ENCODE peak calls at places on chromosomes 3 and 15, in five cellular contexts. Q is AG04450; W is stimulated activated CD8-positive, alpha-beta memory T cell treated with anti-CD3 and anti-CD28 coated beads, Interleukin-15, amount 100 ng/mL, for 24 hours; S is activated CD8-positive, alpha-beta memory T cell treated with anti-CD3 and anti-CD28 coated beads, Interleukin-2, amount 50 U/mL, for 4 hours; N is SW 1271. T is an unnamed sample.

GRCh38 chr3:152258448-152259302 is 10.1 kb upstream of the MBNL1 start:
- DNase-seq in N (peak; percentile 71), S (peak; percentile 58), W (no peak), Q (peak; percentile 82), T (peak; percentile 86)

GRCh38 chr3:68116580-68116979 is 462.2 kb upstream of the SUCLG2 start:
- DNase-seq in Q (no peak), S (no peak), W (no peak), N (no peak), T (no peak)

GRCh38 chr3:16177962-16178627 is 3.6 kb downstream of the GALNT15 start:
- DNase-seq in S (peak; percentile 63), W (peak; percentile 54), Q (peak; percentile 76), N (no peak), T (peak; percentile 52)

GRCh38 chr3:186084264-186084663 is 24.6 kb downstream of the ETV5 start:
- DNase-seq in N (no peak), S (no peak), W (no peak), Q (no peak), T (no peak)

GRCh38 chr3:64801856-64802255 is 114.1 kb upstream of the ADAMTS9 start:
- DNase-seq in S (no peak), N (no peak), Q (no peak), W (no peak), T (no peak)

GRCh38 chr15:56475351-56475750 is 10.4 kb upstream of the MNS1 start:
- DNase-seq in S (no peak), N (no peak), W (no peak), Q (no peak), T (no peak)

GRCh38 chr3:160709477-160710182 is 32.7 kb downstream of the ARL14 start:
- DNase-seq in N (no peak), S (no peak), W (no peak), Q (no peak), T (no peak)

GRCh38 chr3:108089544-108089943 is 1.3 kb downstream of the CD47 start:
- DNase-seq in W (no peak), Q (no peak), S (no peak), N (no peak), T (no peak)

GRCh38 chr15:96361309-96362000 is 31.0 kb downstream of the NR2F2 start:
- DNase-seq in W (no peak), S (no peak), N (no peak), Q (no peak), T (no peak)

GRCh38 chr15:70902105-70902504 is 9.5 kb downstream of the LRRC49 start:
- DNase-seq in N (peak; percentile 74), Q (peak; percentile 65), W (no peak), S (no peak), T (no peak)

GRCh38 chr3:122642935-122643334 is 37.7 kb upstream of the PARP14 start:
- DNase-seq in S (no peak), Q (no peak), N (no peak), W (no peak), T (no peak)

GRCh38 chr15:88440021-88440420 is 27.2 kb downstream of the MRPL46 start:
- DNase-seq in N (peak; percentile 32), Q (peak; percentile 26), W (no peak), S (no peak), T (no peak)

GRCh38 chr3:183895296-183895695 is 10.6 kb upstream of the PARL start:
- DNase-seq in N (peak; percentile 58), Q (peak; percentile 20), S (peak; percentile 27), W (no peak), T (no peak)

GRCh38 chr3:194573680-194574437 is 59.4 kb downstream of the TMEM44 start:
- DNase-seq in W (no peak), N (peak; percentile 14), Q (no peak), S (no peak), T (no peak)

GRCh38 chr3:169149349-169149890 is 514.1 kb downstream of the MECOM start:
- DNase-seq in N (peak; percentile 76), S (peak; percentile 58), Q (peak; percentile 62), W (peak; percentile 43), T (no peak)

GRCh38 chr3:155387571-155387970 is 94.1 kb upstream of the STRIT1 start:
- DNase-seq in Q (no peak), W (no peak), N (no peak), S (no peak), T (no peak)

GRCh38 chr15:32688151-32688639 is 29.6 kb upstream of the GREM1 start:
- DNase-seq in Q (no peak), W (no peak), N (no peak), S (no peak), T (no peak)

GRCh38 chr3:188468672-188469071 is 314.7 kb downstream of the LPP start:
- DNase-seq in Q (no peak), N (no peak), S (no peak), W (no peak), T (no peak)

GRCh38 chr3:189282189-189282588 is 110.4 kb downstream of the TPRG1 start:
- DNase-seq in S (no peak), W (no peak), Q (no peak), N (no peak), T (no peak)

GRCh38 chr3:13622356-13622755 is 73.4 kb downstream of the FBLN2 start:
- DNase-seq in S (no peak), W (no peak), Q (no peak), N (no peak), T (no peak)

GRCh38 chr15:43912991-43913927 is 86.5 kb downstream of the WDR76 start:
- DNase-seq in W (no peak), Q (peak; percentile 90), S (no peak), N (peak; percentile 86), T (peak; percentile 83)

GRCh38 chr3:186053954-186054353 is 54.9 kb downstream of the ETV5 start:
- DNase-seq in S (no peak), N (no peak), Q (peak; percentile 38), W (no peak), T (no peak)

GRCh38 chr3:11291808-11292207 is 19.6 kb downstream of the ATG7 start:
- DNase-seq in W (no peak), N (no peak), Q (no peak), S (no peak), T (no peak)

GRCh38 chr3:183699238-183699947 is 1.8 kb downstream of the YEATS2 start:
- DNase-seq in N (no peak), S (no peak), Q (no peak), W (no peak), T (no peak)

GRCh38 chr3:36893137-36893557 is 51.7 kb downstream of the TRANK1 start:
- DNase-seq in S (no peak), Q (no peak), W (no peak), N (peak; percentile 50), T (no peak)

GRCh38 chr3:15300318-15301078 is 31.9 kb downstream of the SH3BP5 start:
- DNase-seq in Q (no peak), W (no peak), S (no peak), N (peak; percentile 89), T (no peak)